ENCODE peak calls at places on chromosomes 4 and X, in six cellular contexts. C is GM23338, M is HFF-Myc, A is AG09309, Y is foreskin fibroblast, Z is heart right ventricle. U is an unnamed sample.

GRCh38 chr4:85512446-85513205 is 37.7 kb downstream of the ARHGAP24 start:
- DNase-seq in C (no peak), M (no peak), A (no peak), Y (no peak), Z (no peak), U (no peak)

GRCh38 chr4:173591760-173592159 is 61.7 kb upstream of the HAND2 start:
- DNase-seq in C (peak; percentile 49), M (no peak), A (no peak), Y (no peak), Z (no peak), U (no peak)

GRCh38 chr4:15955670-15956069 is 7.3 kb downstream of the FGFBP2 start:
- DNase-seq in C (no peak), M (no peak), A (no peak), Y (no peak), Z (no peak), U (no peak)

GRCh38 chr4:87243426-87244053 is 23.1 kb upstream of the KLHL8 start:
- DNase-seq in C (peak; percentile 43), M (no peak), A (no peak), Y (no peak), Z (no peak), U (no peak)

GRCh38 chr4:25703731-25704388 is 48.2 kb downstream of the SLC34A2 start:
- DNase-seq in C (no peak), M (no peak), A (peak; percentile 4), Y (no peak), Z (no peak), U (no peak)

GRCh38 chr4:48698029-48698901 is 81.8 kb downstream of the FRYL start:
- DNase-seq in C (no peak), M (peak; percentile 63), A (peak; percentile 45), Y (peak; percentile 86), Z (peak; percentile 63), U (no peak)

GRCh38 chrX:108312938-108313337 is 125.3 kb downstream of the COL4A6 start:
- DNase-seq in C (peak; percentile 61), M (peak; percentile 70), A (no peak), Y (peak; percentile 64), Z (peak; percentile 58), U (peak; percentile 88)

GRCh38 chr4:6540879-6541278 is 34.1 kb upstream of the MAN2B2 start:
- DNase-seq in C (no peak), M (no peak), A (no peak), Y (no peak), Z (no peak), U (no peak)

GRCh38 chr4:143185253-143186107 is 763 bp downstream of the USP38 start:
- DNase-seq in C (peak; percentile 65), M (no peak), A (no peak), Y (peak; percentile 8), Z (peak; percentile 13), U (peak; percentile 6)

GRCh38 chrX:34849371-34849770 is 93.2 kb upstream of the FAM47B start:
- DNase-seq in C (no peak), M (no peak), A (peak; percentile 29), Y (no peak), Z (no peak), U (no peak)

GRCh38 chr4:31045724-31046318 is 325.7 kb downstream of the PCDH7 start:
- DNase-seq in C (peak; percentile 65), M (no peak), A (no peak), Y (no peak), Z (no peak), U (peak; percentile 8)

GRCh38 chrX:147899715-147900114 is 12.0 kb upstream of the FMR1 start:
- DNase-seq in C (no peak), M (no peak), A (no peak), Y (no peak), Z (no peak), U (no peak)

GRCh38 chr4:118585015-118585414 is 100.2 kb upstream of the METTL14 start:
- DNase-seq in C (no peak), M (no peak), A (no peak), Y (no peak), Z (no peak), U (no peak)

GRCh38 chr4:73067971-73068394 is 1.5 kb downstream of the COX18 start:
- DNase-seq in C (no peak), M (no peak), A (no peak), Y (no peak), Z (no peak), U (no peak)

GRCh38 chrX:154043003-154043402 is 23.3 kb upstream of the IRAK1 start:
- DNase-seq in C (no peak), M (no peak), A (no peak), Y (peak; percentile 66), Z (no peak), U (no peak)

GRCh38 chr4:119082661-119083060 is 53.0 kb upstream of the MYOZ2 start:
- DNase-seq in C (no peak), M (no peak), A (no peak), Y (no peak), Z (no peak), U (no peak)

GRCh38 chr4:168183717-168184571 is 91.6 kb downstream of the ANXA10 start:
- DNase-seq in C (peak; percentile 49), M (peak; percentile 22), A (peak; percentile 4), Y (peak; percentile 21), Z (no peak), U (no peak)

GRCh38 chr4:3257125-3257690 is 8.2 kb downstream of the MSANTD1 start:
- DNase-seq in C (no peak), M (no peak), A (no peak), Y (no peak), Z (peak; percentile 3), U (no peak)

GRCh38 chrX:120514236-120514635 is 45.1 kb upstream of the LAMP2 start:
- DNase-seq in C (peak; percentile 49), M (no peak), A (no peak), Y (no peak), Z (no peak), U (no peak)

GRCh38 chrX:109760241-109760921 is 27.3 kb upstream of the ACSL4 start:
- DNase-seq in C (no peak), M (no peak), A (no peak), Y (no peak), Z (no peak), U (no peak)

GRCh38 chr4:181971411-181971810 is 271.8 kb upstream of the TENM3 start:
- DNase-seq in C (no peak), M (no peak), A (no peak), Y (no peak), Z (no peak), U (no peak)

GRCh38 chrX:7515681-7516413 is 327.1 kb upstream of the VCX start:
- DNase-seq in C (peak; percentile 1), M (no peak), A (no peak), Y (peak; percentile 64), Z (no peak), U (no peak)

GRCh38 chr4:78298618-78299017 is 241.5 kb downstream of the FRAS1 start:
- DNase-seq in C (no peak), M (no peak), A (no peak), Y (peak; percentile 59), Z (no peak), U (no peak)

GRCh38 chr4:26731342-26731741 is 129.3 kb upstream of the STIM2 start:
- DNase-seq in C (no peak), M (no peak), A (no peak), Y (peak; percentile 8), Z (no peak), U (no peak)

GRCh38 chr4:176262243-176262642 is 6.8 kb downstream of the ASB5 start:
- DNase-seq in C (no peak), M (no peak), A (no peak), Y (no peak), Z (no peak), U (no peak)

GRCh38 chrX:85326234-85327059 is 53.0 kb downstream of the POF1B start:
- DNase-seq in C (no peak), M (no peak), A (no peak), Y (no peak), Z (no peak), U (no peak)

GRCh38 chr4:104352211-104352610 is 142.5 kb downstream of the CXXC4 start:
- DNase-seq in C (peak; percentile 65), M (no peak), A (no peak), Y (no peak), Z (no peak), U (no peak)

GRCh38 chrX:104254442-104255115 is at the start of gene ESX1:
- DNase-seq in C (peak; percentile 51), M (no peak), A (no peak), Y (no peak), Z (no peak), U (no peak)
- H3K4me3 ChIP-seq in C (peak within 1 kb of the TSS; percentile 55), M (no peak within 1 kb of the TSS), A (no peak within 1 kb of the TSS), Y (no peak within 1 kb of the TSS), Z (peak within 1 kb of the TSS; percentile 17), U (no peak within 1 kb of the TSS)

DNA sequence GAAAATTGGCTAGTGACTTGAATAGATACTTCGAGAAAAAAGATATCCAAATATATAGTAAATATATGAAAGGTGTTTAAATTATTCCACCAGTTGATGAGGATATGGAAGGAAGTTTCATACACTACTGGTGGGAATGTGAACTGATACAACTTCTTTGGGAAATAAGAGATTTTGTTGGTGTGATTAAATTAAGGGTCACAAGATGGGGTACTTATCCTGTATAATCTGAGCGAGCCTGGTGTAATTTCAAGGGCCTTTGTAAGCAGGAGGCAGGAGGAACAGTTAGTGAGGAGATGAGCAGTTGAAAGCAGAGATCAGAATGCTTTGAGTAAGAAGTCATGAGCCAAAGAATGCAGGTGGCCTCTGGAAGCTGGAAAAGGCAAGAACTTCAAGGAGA is 192.2 kb downstream of the KCTD8 start:
- DNase-seq in C (peak; percentile 66), M (no peak), A (no peak), Y (no peak), Z (no peak), U (no peak)
- TF ChIP-seq CTCF in C (peak; percentile 35), M (no peak), A (no peak), Y (no peak), Z (no peak), U (no peak)

DNA sequence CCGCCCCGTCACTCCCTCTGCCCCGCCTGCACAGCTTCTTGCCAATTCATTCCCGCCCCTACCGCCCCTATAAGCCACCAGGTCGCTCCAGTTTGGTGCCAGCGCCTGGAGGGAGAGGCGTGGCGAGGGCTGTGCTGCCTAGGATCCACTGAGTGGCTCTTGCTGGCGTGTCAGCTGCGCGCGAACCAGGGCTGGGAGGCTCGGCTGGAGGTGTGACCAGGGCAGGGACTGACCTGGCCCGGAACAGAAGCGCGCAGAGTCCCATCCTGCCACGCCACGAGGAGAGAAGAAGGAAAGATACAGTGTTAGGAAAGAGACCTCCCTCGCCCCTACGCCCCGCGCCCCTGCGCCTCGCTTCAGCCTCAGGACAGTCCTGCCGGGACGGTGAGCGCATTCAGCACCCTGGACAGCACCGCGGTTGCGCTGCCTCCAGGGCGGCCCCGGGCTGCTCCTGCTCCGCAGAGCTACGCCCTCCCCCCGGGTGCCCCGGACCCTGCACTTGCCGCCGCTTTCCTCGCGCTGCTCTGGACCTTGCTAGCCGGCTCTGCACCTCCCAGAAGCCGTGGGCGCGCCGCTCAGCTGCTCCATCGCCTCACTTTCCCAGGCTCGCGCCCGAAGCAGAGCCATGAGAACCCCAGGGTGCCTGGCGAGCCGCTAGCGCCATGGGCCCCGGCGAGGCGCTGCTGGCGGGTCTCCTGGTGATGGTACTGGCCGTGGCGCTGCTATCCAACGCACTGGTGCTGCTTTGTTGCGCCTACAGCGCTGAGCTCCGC is at the start of gene GPR78:
- DNase-seq in C (peak; percentile 95), M (no peak), A (no peak), Y (no peak), Z (peak; percentile 34), U (no peak)
- H3K4me3 ChIP-seq in C (peak within 1 kb of the TSS; percentile 65), M (no peak within 1 kb of the TSS), A (no peak within 1 kb of the TSS), Y (no peak within 1 kb of the TSS), Z (no peak within 1 kb of the TSS), U (no peak within 1 kb of the TSS)

GRCh38 chrX:5233830-5234229 is 994.8 kb downstream of the NLGN4X start:
- DNase-seq in C (no peak), M (no peak), A (no peak), Y (no peak), Z (no peak), U (no peak)

GRCh38 chrX:5236749-5237148 is 991.9 kb downstream of the NLGN4X start:
- DNase-seq in C (no peak), M (no peak), A (no peak), Y (no peak), Z (no peak), U (no peak)

GRCh38 chrX:5236096-5236495 is 992.6 kb downstream of the NLGN4X start:
- DNase-seq in C (peak; percentile 39), M (no peak), A (no peak), Y (no peak), Z (no peak), U (no peak)
- TF ChIP-seq CTCF in C (peak; percentile 41), M (no peak), A (no peak), Y (no peak), Z (no peak), U (no peak)

U was measured in prostate gland.